ENCODE peak calls at places on chromosomes 4 and X, in four cellular contexts. D, X, M and Z are unnamed samples. For H3K4me1, the result is how much of the 10 kb centered on the place peaks cover.

GRCh38 chr4:25308761-25309160 is 3.8 kb upstream of the ZCCHC4 start:
- DNase-seq in D (no peak), X (peak), M (no peak), Z (no peak)

GRCh38 chr4:177008071-177008835 is 215.5 kb upstream of the VEGFC start:
- DNase-seq in D (no peak), X (peak), M (no peak), Z (no peak)

GRCh38 chr4:34181311-34181808 is 2063.0 kb downstream of the ARAP2 start:
- DNase-seq in D (no peak), X (peak), M (no peak), Z (no peak)

GRCh38 chr4:37837446-37837845 is 11.0 kb downstream of the PGM2 start:
- DNase-seq in D (no peak), X (peak), M (no peak), Z (no peak)

GRCh38 chr4:141350122-141350904 is 129.6 kb downstream of the ZNF330 start:
- DNase-seq in D (no peak), X (peak), M (no peak), Z (peak)

GRCh38 chr4:81592698-81593097 is 121.0 kb upstream of the RASGEF1B start:
- DNase-seq in D (no peak), X (no peak), M (no peak), Z (no peak)

GRCh38 chrX:135086197-135086854 is 34.0 kb downstream of the ETDB start:
- DNase-seq in D (no peak), X (peak), M (peak), Z (peak)

GRCh38 chrX:716136-716535 is 85.5 kb downstream of the SHOX start:
- DNase-seq in D (no peak), X (no peak), M (no peak), Z (no peak)

GRCh38 chrX:148649145-148649645 is 148.8 kb downstream of the AFF2 start:
- DNase-seq in D (no peak), X (no peak), M (no peak), Z (peak)

GRCh38 chrX:19787305-19787704 is 100.1 kb downstream of the SH3KBP1 start:
- DNase-seq in D (no peak), X (no peak), M (no peak), Z (no peak)

GRCh38 chr4:63080929-63081328 is 1328.3 kb downstream of the TECRL start:
- DNase-seq in D (no peak), X (no peak), M (no peak), Z (no peak)

GRCh38 chr4:153257151-153257620 is 52.9 kb downstream of the TRIM2 start:
- DNase-seq in D (no peak), X (peak), M (peak), Z (peak)

GRCh38 chr4:147590249-147590920 is 26.8 kb upstream of the TMEM184C start:
- DNase-seq in D (no peak), X (peak), M (peak), Z (peak)

GRCh38 chrX:14916017-14916674 is 42.9 kb downstream of the MOSPD2 start:
- DNase-seq in D (no peak), X (peak), M (no peak), Z (no peak)

GRCh38 chr4:128715616-128716015 is 93.9 kb upstream of the JADE1 start:
- DNase-seq in D (no peak), X (peak), M (no peak), Z (no peak)

GRCh38 chr4:87387237-87387636 is 3.8 kb downstream of the HSD17B11 start:
- DNase-seq in D (no peak), X (no peak), M (no peak), Z (no peak)

GRCh38 chrX:97021680-97022079 is 138.0 kb downstream of the RPA4 start:
- DNase-seq in D (no peak), X (peak), M (no peak), Z (no peak)

GRCh38 chr4:186227221-186227620 is at the start of gene KLKB1:
- DNase-seq in D (no peak), X (no peak), M (no peak), Z (no peak)

GRCh38 chr4:169174247-169174646 is 96.5 kb downstream of the SH3RF1 start:
- DNase-seq in D (no peak), X (no peak), M (no peak), Z (peak)

GRCh38 chr4:156778606-156779005 is 193.0 kb downstream of the PDGFC start:
- DNase-seq in D (no peak), X (peak), M (no peak), Z (no peak)

GRCh38 chrX:108299101-108299591 is 139.1 kb downstream of the COL4A6 start:
- DNase-seq in D (no peak), X (peak), M (no peak), Z (no peak)

GRCh38 chr4:22515145-22515887 is 550 bp downstream of the ADGRA3 start:
- DNase-seq in D (no peak), X (peak), M (peak), Z (peak)

GRCh38 chr4:74190919-74191397 is 33.0 kb downstream of the MTHFD2L start:
- DNase-seq in D (no peak), X (no peak), M (no peak), Z (no peak)

GRCh38 chrX:43813898-43814297 is 68.4 kb downstream of the MAOB start:
- DNase-seq in D (no peak), X (no peak), M (peak), Z (peak)

GRCh38 chr4:100421356-100421978 is 96.4 kb downstream of the EMCN start:
- DNase-seq in D (no peak), X (peak), M (no peak), Z (peak)

GRCh38 chrX:44456685-44457084 is 86.0 kb downstream of the FUNDC1 start:
- DNase-seq in D (no peak), X (no peak), M (no peak), Z (no peak)

GRCh38 chr4:80264825-80265224 is 1.6 kb upstream of the FGF5 start:
- DNase-seq in D (no peak), X (no peak), M (no peak), Z (no peak)

GRCh38 chrX:110477593-110478228 is 119.1 kb downstream of the RTL9 start:
- DNase-seq in D (no peak), X (no peak), M (no peak), Z (peak)

GRCh38 chr4:134326866-134327265 is 125.3 kb upstream of the PABPC4L start:
- DNase-seq in D (no peak), X (no peak), M (no peak), Z (no peak)

GRCh38 chrX:37817579-37817978 is 29.8 kb downstream of the DYNLT3 start:
- DNase-seq in D (no peak), X (no peak), M (no peak), Z (no peak)

GRCh38 chrX:37816766-37817165 is 30.6 kb downstream of the DYNLT3 start:
- DNase-seq in D (no peak), X (no peak), M (no peak), Z (no peak)

GRCh38 chrX:37817176-37817575 is 30.2 kb downstream of the DYNLT3 start:
- DNase-seq in D (no peak), X (no peak), M (no peak), Z (no peak)

GRCh38 chrX:37813570-37813969 is 33.7 kb downstream of the CYBB start:
- DNase-seq in D (no peak), X (no peak), M (no peak), Z (no peak)

GRCh38 chrX:37815366-37815765 is 32.0 kb downstream of the DYNLT3 start:
- DNase-seq in D (no peak), X (no peak), M (no peak), Z (no peak)
- H4K5ac ChIP-seq in D (no peak), X (no peak), M (no peak), Z (no peak)

GRCh38 chr4:8645753-8646124 is 53.2 kb downstream of the CPZ start:
- DNase-seq in D (no peak), X (no peak), M (peak), Z (no peak)
- H4K8ac ChIP-seq in D (no peak), X (no peak), M (no peak), Z (no peak)

GRCh38 chrX:45761920-45762319 is 561.2 kb upstream of the DIPK2B start:
- DNase-seq in D (no peak), X (no peak), M (no peak), Z (no peak)
- H3K4me1 ChIP-seq in D (under half), X (under half), M (under half), Z (under half)

GRCh38 chr4:76238236-76238635 is 13.3 kb upstream of the FAM47E start:
- DNase-seq in D (no peak), X (no peak), M (no peak), Z (no peak)

GRCh38 chr4:76234679-76235044 is 16.9 kb upstream of the FAM47E start:
- DNase-seq in D (no peak), X (no peak), M (no peak), Z (no peak)

GRCh38 chr4:76235407-76235806 is 16.1 kb upstream of the FAM47E start:
- DNase-seq in D (no peak), X (no peak), M (no peak), Z (no peak)

GRCh38 chr4:76233967-76234678 is 17.4 kb upstream of the FAM47E start:
- DNase-seq in D (no peak), X (no peak), M (peak), Z (peak)

DNA sequence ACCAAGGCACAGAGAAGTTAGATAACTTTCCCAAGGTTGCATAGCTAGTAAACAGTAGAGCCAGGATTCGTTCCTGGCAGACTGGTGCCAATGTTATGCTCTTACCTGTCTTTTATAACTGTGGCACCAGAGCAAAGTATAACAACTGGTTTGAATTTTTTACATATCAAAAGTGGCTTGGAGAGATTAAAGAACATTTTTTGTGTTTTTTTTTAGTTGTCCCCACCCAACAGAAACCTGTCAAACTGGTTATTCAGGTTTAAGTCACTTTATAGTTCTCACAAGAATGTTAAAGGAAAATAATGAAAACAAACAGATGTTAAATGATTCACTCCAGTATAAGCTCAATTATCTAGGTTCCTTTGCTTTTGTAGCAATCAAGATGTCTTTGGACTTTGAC is 15.6 kb upstream of the FAM47E start:
- DNase-seq in D (no peak), X (no peak), M (no peak), Z (peak)
- H4K5ac ChIP-seq in D (no peak), X (no peak), M (no peak), Z (no peak)

GRCh38 chr4:85909851-85910250 is 434.9 kb downstream of the ARHGAP24 start:
- DNase-seq in D (no peak), X (no peak), M (no peak), Z (no peak)
- H4K8ac ChIP-seq in D (no peak), X (no peak), M (no peak), Z (no peak)

GRCh38 chr4:7902826-7903225 is 36.8 kb downstream of the AFAP1 start:
- DNase-seq in D (no peak), X (no peak), M (no peak), Z (no peak)
- H3K4me1 ChIP-seq in D (under half), X (under half), M (under half), Z (under half)

GRCh38 chrX:9393571-9393970 is 71.3 kb upstream of the TBL1X start:
- DNase-seq in D (no peak), X (no peak), M (no peak), Z (no peak)
- H4K5ac ChIP-seq in D (no peak), X (no peak), M (no peak), Z (no peak)

GRCh38 chrX:3231766-3232165 is 114.7 kb downstream of the MXRA5 start:
- DNase-seq in D (no peak), X (no peak), M (no peak), Z (no peak)

GRCh38 chrX:3221643-3222042 is 124.8 kb downstream of the MXRA5 start:
- DNase-seq in D (no peak), X (no peak), M (no peak), Z (no peak)

GRCh38 chrX:3227526-3227925 is 118.9 kb downstream of the MXRA5 start:
- DNase-seq in D (no peak), X (no peak), M (no peak), Z (peak)

GRCh38 chrX:3230496-3230895 is 116.0 kb downstream of the MXRA5 start:
- DNase-seq in D (no peak), X (peak), M (no peak), Z (no peak)

GRCh38 chrX:3226087-3226486 is 120.4 kb downstream of the MXRA5 start:
- DNase-seq in D (no peak), X (no peak), M (no peak), Z (no peak)
- H4K8ac ChIP-seq in D (no peak), X (no peak), M (no peak), Z (no peak)